ENCODE peak calls at places on chromosomes 13 and 19, in eight cellular contexts. One of them, this sample, is unnamed.

GRCh38 chr13:30789360-30789862 is 54.1 kb downstream of the ALOX5AP start:
- DNase-seq in activated CD8-positive, alpha-beta memory T cell treated with anti-CD3 and anti-CD28 coated beads for 1 hour: no peak
- DNase-seq in HuH-7: no peak
- DNase-seq in T47D: no peak
- DNase-seq in LHCN-M2: no peak
- DNase-seq in SW 1271: no peak
- DNase-seq in AG04450: no peak
- DNase-seq in fibroblast of mammary gland: no peak
- DNase-seq in this sample: no peak

GRCh38 chr13:27666951-27667350 is 45.3 kb downstream of the POLR1D start:
- DNase-seq in activated CD8-positive, alpha-beta memory T cell treated with anti-CD3 and anti-CD28 coated beads for 1 hour: no peak
- DNase-seq in HuH-7: no peak
- DNase-seq in T47D: no peak
- DNase-seq in LHCN-M2: no peak
- DNase-seq in SW 1271: no peak
- DNase-seq in AG04450: no peak
- DNase-seq in fibroblast of mammary gland: no peak
- DNase-seq in this sample: no peak

GRCh38 chr19:45470147-45471081 is 2.6 kb downstream of the FOSB start:
- DNase-seq in activated CD8-positive, alpha-beta memory T cell treated with anti-CD3 and anti-CD28 coated beads for 1 hour: no peak
- DNase-seq in HuH-7: no peak
- DNase-seq in T47D: peak
- DNase-seq in LHCN-M2: no peak
- DNase-seq in SW 1271: no peak
- DNase-seq in AG04450: no peak
- DNase-seq in fibroblast of mammary gland: peak
- DNase-seq in this sample: no peak

GRCh38 chr19:50568321-50569022 is at the start of gene LRRC4B:
- DNase-seq in activated CD8-positive, alpha-beta memory T cell treated with anti-CD3 and anti-CD28 coated beads for 1 hour: no peak
- DNase-seq in HuH-7: peak
- DNase-seq in T47D: no peak
- DNase-seq in LHCN-M2: no peak
- DNase-seq in SW 1271: no peak
- DNase-seq in AG04450: no peak
- DNase-seq in fibroblast of mammary gland: no peak
- DNase-seq in this sample: no peak

GRCh38 chr19:54573330-54573872 is at the start of gene LILRA2:
- DNase-seq in activated CD8-positive, alpha-beta memory T cell treated with anti-CD3 and anti-CD28 coated beads for 1 hour: no peak
- DNase-seq in HuH-7: no peak
- DNase-seq in T47D: no peak
- DNase-seq in LHCN-M2: no peak
- DNase-seq in SW 1271: no peak
- DNase-seq in AG04450: no peak
- DNase-seq in fibroblast of mammary gland: no peak
- DNase-seq in this sample: peak

GRCh38 chr13:22169473-22169872 is 498.6 kb downstream of the FGF9 start:
- DNase-seq in activated CD8-positive, alpha-beta memory T cell treated with anti-CD3 and anti-CD28 coated beads for 1 hour: no peak
- DNase-seq in HuH-7: no peak
- DNase-seq in T47D: no peak
- DNase-seq in LHCN-M2: no peak
- DNase-seq in SW 1271: no peak
- DNase-seq in AG04450: no peak
- DNase-seq in fibroblast of mammary gland: no peak
- DNase-seq in this sample: no peak

GRCh38 chr19:30060872-30061556 is 119.0 kb downstream of the URI1 start:
- DNase-seq in activated CD8-positive, alpha-beta memory T cell treated with anti-CD3 and anti-CD28 coated beads for 1 hour: no peak
- DNase-seq in HuH-7: no peak
- DNase-seq in T47D: no peak
- DNase-seq in LHCN-M2: no peak
- DNase-seq in SW 1271: no peak
- DNase-seq in AG04450: no peak
- DNase-seq in fibroblast of mammary gland: no peak
- DNase-seq in this sample: no peak

GRCh38 chr13:39818953-39819352 is 163.5 kb downstream of the COG6 start:
- DNase-seq in activated CD8-positive, alpha-beta memory T cell treated with anti-CD3 and anti-CD28 coated beads for 1 hour: no peak
- DNase-seq in HuH-7: no peak
- DNase-seq in T47D: no peak
- DNase-seq in LHCN-M2: no peak
- DNase-seq in SW 1271: no peak
- DNase-seq in AG04450: no peak
- DNase-seq in fibroblast of mammary gland: peak
- DNase-seq in this sample: no peak

GRCh38 chr19:17931532-17932191 is 1.2 kb upstream of the CCDC124 start:
- DNase-seq in activated CD8-positive, alpha-beta memory T cell treated with anti-CD3 and anti-CD28 coated beads for 1 hour: no peak
- DNase-seq in HuH-7: no peak
- DNase-seq in T47D: no peak
- DNase-seq in LHCN-M2: no peak
- DNase-seq in SW 1271: no peak
- DNase-seq in AG04450: no peak
- DNase-seq in fibroblast of mammary gland: no peak
- DNase-seq in this sample: no peak

GRCh38 chr13:55554741-55555140 is 1586.0 kb upstream of the PRR20A start:
- DNase-seq in activated CD8-positive, alpha-beta memory T cell treated with anti-CD3 and anti-CD28 coated beads for 1 hour: no peak
- DNase-seq in HuH-7: no peak
- DNase-seq in T47D: no peak
- DNase-seq in LHCN-M2: no peak
- DNase-seq in SW 1271: no peak
- DNase-seq in AG04450: no peak
- DNase-seq in fibroblast of mammary gland: no peak
- DNase-seq in this sample: no peak

GRCh38 chr13:47146991-47147783 is 250.3 kb upstream of the HTR2A start:
- DNase-seq in activated CD8-positive, alpha-beta memory T cell treated with anti-CD3 and anti-CD28 coated beads for 1 hour: no peak
- DNase-seq in HuH-7: no peak
- DNase-seq in T47D: no peak
- DNase-seq in LHCN-M2: no peak
- DNase-seq in SW 1271: no peak
- DNase-seq in AG04450: no peak
- DNase-seq in fibroblast of mammary gland: no peak
- DNase-seq in this sample: no peak

GRCh38 chr19:35249146-35249847 is 495 bp downstream of the LSR start:
- DNase-seq in activated CD8-positive, alpha-beta memory T cell treated with anti-CD3 and anti-CD28 coated beads for 1 hour: no peak
- DNase-seq in HuH-7: peak
- DNase-seq in T47D: no peak
- DNase-seq in LHCN-M2: no peak
- DNase-seq in SW 1271: no peak
- DNase-seq in AG04450: no peak
- DNase-seq in fibroblast of mammary gland: no peak
- DNase-seq in this sample: no peak

GRCh38 chr19:13022111-13022858 is 27.0 kb downstream of the NFIX start:
- DNase-seq in activated CD8-positive, alpha-beta memory T cell treated with anti-CD3 and anti-CD28 coated beads for 1 hour: no peak
- DNase-seq in HuH-7: no peak
- DNase-seq in T47D: no peak
- DNase-seq in LHCN-M2: peak
- DNase-seq in SW 1271: no peak
- DNase-seq in AG04450: peak
- DNase-seq in fibroblast of mammary gland: peak
- DNase-seq in this sample: no peak

GRCh38 chr13:112897956-112898785 is 70.8 kb upstream of the MCF2L start:
- DNase-seq in activated CD8-positive, alpha-beta memory T cell treated with anti-CD3 and anti-CD28 coated beads for 1 hour: no peak
- DNase-seq in HuH-7: no peak
- DNase-seq in T47D: no peak
- DNase-seq in LHCN-M2: no peak
- DNase-seq in SW 1271: no peak
- DNase-seq in AG04450: no peak
- DNase-seq in fibroblast of mammary gland: no peak
- DNase-seq in this sample: no peak

GRCh38 chr13:95300625-95301134 is 571 bp downstream of the ABCC4 start:
- DNase-seq in activated CD8-positive, alpha-beta memory T cell treated with anti-CD3 and anti-CD28 coated beads for 1 hour: no peak
- DNase-seq in HuH-7: peak
- DNase-seq in T47D: no peak
- DNase-seq in LHCN-M2: peak
- DNase-seq in SW 1271: peak
- DNase-seq in AG04450: peak
- DNase-seq in fibroblast of mammary gland: peak
- DNase-seq in this sample: peak

GRCh38 chr13:29684441-29684840 is 89.0 kb upstream of the SLC7A1 start:
- DNase-seq in activated CD8-positive, alpha-beta memory T cell treated with anti-CD3 and anti-CD28 coated beads for 1 hour: no peak
- DNase-seq in HuH-7: no peak
- DNase-seq in T47D: no peak
- DNase-seq in LHCN-M2: peak
- DNase-seq in SW 1271: peak
- DNase-seq in AG04450: no peak
- DNase-seq in fibroblast of mammary gland: peak
- DNase-seq in this sample: no peak

GRCh38 chr19:37954421-37954874 is 47.4 kb downstream of the SIPA1L3 start:
- DNase-seq in activated CD8-positive, alpha-beta memory T cell treated with anti-CD3 and anti-CD28 coated beads for 1 hour: no peak
- DNase-seq in HuH-7: no peak
- DNase-seq in T47D: no peak
- DNase-seq in LHCN-M2: no peak
- DNase-seq in SW 1271: no peak
- DNase-seq in AG04450: no peak
- DNase-seq in fibroblast of mammary gland: no peak
- DNase-seq in this sample: no peak

GRCh38 chr19:3614858-3615505 is 8.3 kb upstream of the TBXA2R start:
- DNase-seq in activated CD8-positive, alpha-beta memory T cell treated with anti-CD3 and anti-CD28 coated beads for 1 hour: no peak
- DNase-seq in HuH-7: no peak
- DNase-seq in T47D: no peak
- DNase-seq in LHCN-M2: no peak
- DNase-seq in SW 1271: no peak
- DNase-seq in AG04450: no peak
- DNase-seq in fibroblast of mammary gland: no peak
- DNase-seq in this sample: no peak

GRCh38 chr19:5292453-5292842 is 48.2 kb downstream of the PTPRS start:
- DNase-seq in activated CD8-positive, alpha-beta memory T cell treated with anti-CD3 and anti-CD28 coated beads for 1 hour: no peak
- DNase-seq in HuH-7: peak
- DNase-seq in T47D: peak
- DNase-seq in LHCN-M2: no peak
- DNase-seq in SW 1271: no peak
- DNase-seq in AG04450: no peak
- DNase-seq in fibroblast of mammary gland: no peak
- DNase-seq in this sample: no peak

GRCh38 chr19:34853369-34853768 is 73.3 kb upstream of the ZNF30 start:
- DNase-seq in activated CD8-positive, alpha-beta memory T cell treated with anti-CD3 and anti-CD28 coated beads for 1 hour: no peak
- DNase-seq in HuH-7: no peak
- DNase-seq in T47D: no peak
- DNase-seq in LHCN-M2: no peak
- DNase-seq in SW 1271: no peak
- DNase-seq in AG04450: no peak
- DNase-seq in fibroblast of mammary gland: no peak
- DNase-seq in this sample: no peak

GRCh38 chr19:2690856-2691255 is 11.6 kb downstream of the GNG7 start:
- DNase-seq in activated CD8-positive, alpha-beta memory T cell treated with anti-CD3 and anti-CD28 coated beads for 1 hour: no peak
- DNase-seq in HuH-7: no peak
- DNase-seq in T47D: no peak
- DNase-seq in LHCN-M2: no peak
- DNase-seq in SW 1271: no peak
- DNase-seq in AG04450: no peak
- DNase-seq in fibroblast of mammary gland: no peak
- DNase-seq in this sample: no peak

GRCh38 chr19:36060430-36060829 is 5.7 kb downstream of the WDR62 start:
- DNase-seq in activated CD8-positive, alpha-beta memory T cell treated with anti-CD3 and anti-CD28 coated beads for 1 hour: no peak
- DNase-seq in HuH-7: peak
- DNase-seq in T47D: peak
- DNase-seq in LHCN-M2: no peak
- DNase-seq in SW 1271: no peak
- DNase-seq in AG04450: peak
- DNase-seq in fibroblast of mammary gland: peak
- DNase-seq in this sample: peak

GRCh38 chr13:66888698-66889097 is 341.4 kb downstream of the PCDH9 start:
- DNase-seq in activated CD8-positive, alpha-beta memory T cell treated with anti-CD3 and anti-CD28 coated beads for 1 hour: no peak
- DNase-seq in HuH-7: peak
- DNase-seq in T47D: no peak
- DNase-seq in LHCN-M2: peak
- DNase-seq in SW 1271: no peak
- DNase-seq in AG04450: no peak
- DNase-seq in fibroblast of mammary gland: peak
- DNase-seq in this sample: no peak

GRCh38 chr13:66353664-66354063 is 876.5 kb downstream of the PCDH9 start:
- DNase-seq in activated CD8-positive, alpha-beta memory T cell treated with anti-CD3 and anti-CD28 coated beads for 1 hour: no peak
- DNase-seq in HuH-7: peak
- DNase-seq in T47D: peak
- DNase-seq in LHCN-M2: peak
- DNase-seq in SW 1271: no peak
- DNase-seq in AG04450: no peak
- DNase-seq in fibroblast of mammary gland: no peak
- DNase-seq in this sample: no peak